ENCODE peak calls at places on chromosomes 16 and 17, in four cellular contexts. One of them, this sample, is unnamed.

GRCh38 chr17:27407916-27408846 is 48.1 kb upstream of the KSR1 start:
- DNase-seq in HEK293T: no peak
- DNase-seq in HepG2: peak
- DNase-seq in NT2/D1: peak
- DNase-seq in this sample: no peak

GRCh38 chr17:77684803-77685580 is 273.5 kb upstream of the TNRC6C start:
- DNase-seq in NT2/D1: no peak
- DNase-seq in HepG2: no peak
- DNase-seq in HEK293T: no peak
- DNase-seq in this sample: no peak

GRCh38 chr17:5699789-5700188 is 115.5 kb upstream of the NLRP1 start:
- DNase-seq in NT2/D1: peak
- DNase-seq in HEK293T: no peak
- DNase-seq in HepG2: no peak
- DNase-seq in this sample: no peak

GRCh38 chr16:71226229-71227141 is 4.0 kb downstream of the HYDIN start:
- DNase-seq in NT2/D1: no peak
- DNase-seq in HepG2: no peak
- DNase-seq in HEK293T: no peak
- DNase-seq in this sample: no peak

GRCh38 chr16:75096730-75097129 is 19.9 kb downstream of the LDHD start:
- DNase-seq in HepG2: no peak
- DNase-seq in NT2/D1: no peak
- DNase-seq in HEK293T: peak
- DNase-seq in this sample: peak

GRCh38 chr16:84223456-84223855 is 16.4 kb downstream of the KCNG4 start:
- DNase-seq in NT2/D1: no peak
- DNase-seq in HEK293T: no peak
- DNase-seq in HepG2: no peak
- DNase-seq in this sample: no peak

GRCh38 chr16:28163699-28164584 is 47.8 kb downstream of the XPO6 start:
- DNase-seq in HepG2: peak
- DNase-seq in NT2/D1: no peak
- DNase-seq in HEK293T: no peak
- DNase-seq in this sample: no peak

GRCh38 chr17:42561908-42562844 is at the start of gene COASY:
- DNase-seq in HepG2: peak
- DNase-seq in NT2/D1: peak
- DNase-seq in HEK293T: peak
- DNase-seq in this sample: peak

GRCh38 chr17:3959921-3960601 is 4.2 kb downstream of the ATP2A3 start:
- DNase-seq in NT2/D1: no peak
- DNase-seq in HepG2: no peak
- DNase-seq in HEK293T: no peak
- DNase-seq in this sample: no peak

GRCh38 chr17:64331366-64331765 is 59.3 kb downstream of the PECAM1 start:
- DNase-seq in HepG2: no peak
- DNase-seq in HEK293T: no peak
- DNase-seq in NT2/D1: no peak
- DNase-seq in this sample: no peak

GRCh38 chr17:38451840-38452529 is 23.7 kb downstream of the ARHGAP23 start:
- DNase-seq in HEK293T: no peak
- DNase-seq in HepG2: no peak
- DNase-seq in NT2/D1: peak
- DNase-seq in this sample: no peak

GRCh38 chr17:81391964-81392908 is 3.0 kb upstream of the BAHCC1 start:
- DNase-seq in HepG2: no peak
- DNase-seq in NT2/D1: no peak
- DNase-seq in HEK293T: no peak
- DNase-seq in this sample: no peak

GRCh38 chr16:84982434-84982833 is 28.9 kb downstream of the ZDHHC7 start:
- DNase-seq in HepG2: no peak
- DNase-seq in NT2/D1: no peak
- DNase-seq in HEK293T: no peak
- DNase-seq in this sample: no peak

GRCh38 chr16:85151603-85152413 is 39.5 kb upstream of the CIBAR2 start:
- DNase-seq in NT2/D1: no peak
- DNase-seq in HepG2: no peak
- DNase-seq in HEK293T: no peak
- DNase-seq in this sample: no peak

GRCh38 chr17:48262982-48263586 is 155.5 kb downstream of the SNX11 start:
- DNase-seq in HepG2: no peak
- DNase-seq in HEK293T: no peak
- DNase-seq in NT2/D1: no peak
- DNase-seq in this sample: no peak

GRCh38 chr16:30805056-30805369 is 18.0 kb upstream of the ZNF629 start:
- DNase-seq in HEK293T: no peak
- DNase-seq in HepG2: no peak
- DNase-seq in NT2/D1: no peak
- DNase-seq in this sample: no peak

GRCh38 chr16:19699472-19699871 is 18.6 kb downstream of the KNOP1 start:
- DNase-seq in NT2/D1: no peak
- DNase-seq in HepG2: no peak
- DNase-seq in HEK293T: no peak
- DNase-seq in this sample: no peak

GRCh38 chr16:8935989-8936388 is 27.7 kb downstream of the USP7 start:
- DNase-seq in HEK293T: peak
- DNase-seq in NT2/D1: no peak
- DNase-seq in HepG2: peak
- DNase-seq in this sample: no peak

GRCh38 chr17:81939881-81940385 is 2.8 kb upstream of the PYCR1 start:
- DNase-seq in NT2/D1: no peak
- DNase-seq in HepG2: no peak
- DNase-seq in HEK293T: no peak
- DNase-seq in this sample: no peak

GRCh38 chr17:79812969-79813825 is 16.3 kb upstream of the CBX8 start:
- DNase-seq in HEK293T: peak
- DNase-seq in HepG2: no peak
- DNase-seq in NT2/D1: no peak
- DNase-seq in this sample: peak

GRCh38 chr17:80475949-80476876 is at the start of gene NPTX1:
- DNase-seq in HEK293T: peak
- DNase-seq in HepG2: no peak
- DNase-seq in NT2/D1: no peak
- DNase-seq in this sample: peak

GRCh38 chr16:46926470-46927225 is 42.5 kb downstream of the GPT2 start:
- DNase-seq in HEK293T: no peak
- DNase-seq in HepG2: no peak
- DNase-seq in NT2/D1: no peak
- DNase-seq in this sample: no peak
- TF ChIP-seq SUZ12 in HEK293T: no peak
- TF ChIP-seq SUZ12 in HepG2: no peak
- TF ChIP-seq SUZ12 in NT2/D1: no peak
- TF ChIP-seq SUZ12 in this sample: no peak

GRCh38 chr17:62787358-62787757 is 20.8 kb downstream of the MARCHF10 start:
- DNase-seq in NT2/D1: no peak
- DNase-seq in HEK293T: no peak
- DNase-seq in HepG2: no peak
- DNase-seq in this sample: no peak
- TF ChIP-seq SUZ12 in NT2/D1: no peak
- TF ChIP-seq SUZ12 in HEK293T: no peak
- TF ChIP-seq SUZ12 in HepG2: no peak
- TF ChIP-seq SUZ12 in this sample: no peak

GRCh38 chr17:8060274-8060673 is 21.4 kb downstream of the ALOX15B start:
- DNase-seq in NT2/D1: peak
- DNase-seq in HepG2: peak
- DNase-seq in HEK293T: peak
- DNase-seq in this sample: no peak
- TF ChIP-seq SUZ12 in NT2/D1: no peak
- TF ChIP-seq SUZ12 in HepG2: no peak
- TF ChIP-seq SUZ12 in HEK293T: no peak
- TF ChIP-seq SUZ12 in this sample: no peak

GRCh38 chr16:82726306-82726705 is 99.5 kb downstream of the CDH13 start:
- DNase-seq in HepG2: no peak
- DNase-seq in NT2/D1: no peak
- DNase-seq in HEK293T: no peak
- DNase-seq in this sample: no peak

GRCh38 chr16:82730901-82731300 is 104.1 kb downstream of the CDH13 start:
- DNase-seq in NT2/D1: no peak
- DNase-seq in HepG2: no peak
- DNase-seq in HEK293T: no peak
- DNase-seq in this sample: no peak

GRCh38 chr16:82732461-82732860 is 105.7 kb downstream of the CDH13 start:
- DNase-seq in HEK293T: no peak
- DNase-seq in HepG2: no peak
- DNase-seq in NT2/D1: no peak
- DNase-seq in this sample: no peak

GRCh38 chr16:82728901-82729300 is 102.1 kb downstream of the CDH13 start:
- DNase-seq in HEK293T: no peak
- DNase-seq in HepG2: no peak
- DNase-seq in NT2/D1: no peak
- DNase-seq in this sample: no peak
- TF ChIP-seq SUZ12 in HEK293T: no peak
- TF ChIP-seq SUZ12 in HepG2: no peak
- TF ChIP-seq SUZ12 in NT2/D1: no peak
- TF ChIP-seq SUZ12 in this sample: no peak

DNA sequence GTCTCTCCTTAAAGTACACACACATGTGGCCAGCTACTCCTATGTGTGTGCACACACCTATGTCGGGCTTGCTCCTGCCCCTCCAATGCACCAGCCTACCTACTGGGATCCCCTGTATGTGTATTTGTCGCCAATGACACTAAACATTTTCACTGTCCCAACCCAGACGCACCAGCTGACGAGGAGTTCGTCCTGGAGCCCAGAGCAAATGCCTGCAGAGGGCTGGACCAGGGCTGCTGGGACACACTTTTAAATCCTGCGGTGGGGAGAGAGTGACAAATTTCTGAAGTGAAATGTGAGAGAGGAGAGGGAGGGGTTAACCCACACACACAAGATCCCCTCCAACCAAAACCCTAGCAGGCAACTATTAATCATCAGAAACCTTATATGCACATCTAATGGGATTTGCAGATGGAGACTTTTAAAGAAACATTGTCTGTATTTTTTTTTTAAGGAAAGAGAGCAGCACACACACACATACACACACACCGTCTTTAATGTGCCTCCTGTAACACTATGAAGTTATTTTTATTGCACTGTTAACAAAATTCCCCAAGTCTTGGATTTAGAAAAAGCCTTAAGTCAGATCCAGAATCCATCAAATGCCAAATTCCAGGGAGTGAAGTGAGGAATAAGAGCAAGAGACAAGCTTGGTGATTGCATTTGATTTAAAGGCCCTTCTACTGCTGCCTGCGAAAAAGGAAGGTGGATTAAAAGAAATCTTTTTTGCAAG is at the start of gene MEOX1:
- DNase-seq in NT2/D1: no peak
- DNase-seq in HepG2: no peak
- DNase-seq in HEK293T: peak
- DNase-seq in this sample: no peak
- TF ChIP-seq SUZ12 in NT2/D1: no peak
- TF ChIP-seq SUZ12 in HepG2: no peak
- TF ChIP-seq SUZ12 in HEK293T: no peak
- TF ChIP-seq SUZ12 in this sample: no peak

DNA sequence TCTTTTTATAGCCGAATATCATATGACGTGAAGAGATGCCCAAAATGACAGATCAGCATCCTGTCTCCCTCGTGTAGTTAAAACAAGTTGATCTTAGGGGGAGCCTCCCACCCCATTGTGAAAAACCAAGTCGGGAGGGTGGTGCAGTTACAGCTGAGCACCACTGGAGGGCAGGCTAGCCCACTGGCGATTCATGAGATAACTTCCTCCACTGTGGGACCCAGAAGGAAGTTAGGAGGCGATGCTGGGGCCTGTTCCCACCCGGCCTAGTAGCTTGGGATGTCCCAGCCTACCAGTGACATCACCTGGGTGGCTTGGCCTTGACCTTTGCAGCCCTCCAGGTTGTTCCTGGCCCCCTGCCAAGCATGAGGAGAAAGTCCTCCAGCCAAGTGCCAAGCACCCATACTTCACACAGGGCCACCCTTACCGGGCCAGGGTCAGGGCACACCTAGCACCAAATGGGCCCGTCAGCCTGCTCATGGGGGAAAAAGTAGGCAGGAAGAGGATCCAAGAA is 8.1 kb upstream of the CPNE2 start:
- DNase-seq in HEK293T: peak
- DNase-seq in NT2/D1: peak
- DNase-seq in HepG2: peak
- DNase-seq in this sample: peak
- TF ChIP-seq SUZ12 in HEK293T: no peak
- TF ChIP-seq SUZ12 in NT2/D1: no peak
- TF ChIP-seq SUZ12 in HepG2: no peak
- TF ChIP-seq SUZ12 in this sample: no peak

GRCh38 chr17:45145035-45145389 is 3.3 kb upstream of the HEXIM1 start:
- DNase-seq in HEK293T: no peak
- DNase-seq in NT2/D1: no peak
- DNase-seq in HepG2: no peak
- DNase-seq in this sample: no peak

GRCh38 chr17:45144199-45145034 is 3.9 kb upstream of the HEXIM1 start:
- DNase-seq in NT2/D1: no peak
- DNase-seq in HEK293T: no peak
- DNase-seq in HepG2: no peak
- DNase-seq in this sample: no peak

GRCh38 chr17:45143767-45144198 is 4.5 kb upstream of the HEXIM1 start:
- DNase-seq in HepG2: no peak
- DNase-seq in HEK293T: no peak
- DNase-seq in NT2/D1: no peak
- DNase-seq in this sample: no peak

GRCh38 chr17:45146166-45146565 is 2.1 kb upstream of the HEXIM1 start:
- DNase-seq in HEK293T: no peak
- DNase-seq in HepG2: no peak
- DNase-seq in NT2/D1: no peak
- DNase-seq in this sample: no peak

GRCh38 chr17:45143101-45143670 is 5.1 kb upstream of the HEXIM1 start:
- DNase-seq in HEK293T: no peak
- DNase-seq in NT2/D1: no peak
- DNase-seq in HepG2: no peak
- DNase-seq in this sample: no peak
- TF ChIP-seq SUZ12 in HEK293T: no peak
- TF ChIP-seq SUZ12 in NT2/D1: no peak
- TF ChIP-seq SUZ12 in HepG2: no peak
- TF ChIP-seq SUZ12 in this sample: no peak

DNA sequence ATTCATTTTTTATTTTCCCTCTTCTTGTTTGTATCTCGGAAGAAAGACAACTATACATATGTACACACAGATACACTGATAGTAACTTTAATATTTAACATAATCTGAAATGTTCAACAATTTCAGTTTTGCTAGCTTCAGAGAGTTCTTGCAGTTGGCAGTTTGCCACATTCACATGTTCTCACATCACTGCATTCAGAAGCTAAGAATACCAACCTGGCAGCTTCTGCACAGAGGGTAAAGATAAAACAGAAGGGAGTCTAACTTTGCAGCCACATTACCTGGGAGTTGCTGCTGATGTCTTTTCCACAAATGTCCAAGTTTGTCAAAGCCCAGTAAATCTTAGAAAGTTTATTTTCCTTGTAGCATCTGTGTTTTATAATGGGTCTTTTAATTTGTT is 332.0 kb downstream of the BCAS3 start:
- DNase-seq in HepG2: no peak
- DNase-seq in NT2/D1: no peak
- DNase-seq in HEK293T: no peak
- DNase-seq in this sample: no peak
- TF ChIP-seq SUZ12 in HepG2: no peak
- TF ChIP-seq SUZ12 in NT2/D1: no peak
- TF ChIP-seq SUZ12 in HEK293T: no peak
- TF ChIP-seq SUZ12 in this sample: no peak

This sample was measured in H1.